ENCODE peak calls at places on chromosome 15, in four cellular contexts. F, K, D and R are unnamed samples.

GRCh38 chr15:64706011-64706911 is 69.1 kb downstream of the RBPMS2 start:
- DNase-seq in K (no peak), D (no peak), F (no peak), R (no peak)

GRCh38 chr15:88878720-88879184 is 16.6 kb downstream of the HAPLN3 start:
- DNase-seq in D (peak; percentile 87), K (no peak), F (peak; percentile 23), R (peak; percentile 89)

GRCh38 chr15:82047493-82048446 is 2.0 kb upstream of the MEX3B start:
- DNase-seq in F (no peak), K (no peak), D (peak; percentile 57), R (peak; percentile 59)

GRCh38 chr15:56244811-56245576 is 1.3 kb upstream of the RFX7 start:
- DNase-seq in F (no peak), D (peak; percentile 34), K (peak; percentile 53), R (no peak)

GRCh38 chr15:70435369-70435768 is 328.0 kb downstream of the UACA start:
- DNase-seq in F (no peak), K (no peak), D (no peak), R (peak; percentile 66)

GRCh38 chr15:86558252-86558651 is 478.6 kb downstream of the AGBL1 start:
- DNase-seq in K (no peak), D (no peak), F (no peak), R (no peak)

GRCh38 chr15:73051402-73051810 is 857 bp upstream of the NEO1 start:
- DNase-seq in K (peak; percentile 74), D (no peak), F (no peak), R (no peak)

GRCh38 chr15:81221449-81221848 is 24.8 kb downstream of the IL16 start:
- DNase-seq in D (no peak), K (no peak), F (no peak), R (no peak)

GRCh38 chr15:68389936-68390790 is 41.8 kb downstream of the ITGA11 start:
- DNase-seq in K (no peak), F (no peak), D (peak; percentile 20), R (peak; percentile 69)

GRCh38 chr15:80703965-80704364 is 8.9 kb downstream of the ABHD17C start:
- DNase-seq in D (no peak), F (no peak), K (no peak), R (no peak)

GRCh38 chr15:101370330-101371024 is 75.4 kb upstream of the SNRPA1 start:
- DNase-seq in D (no peak), K (no peak), F (no peak), R (no peak)

GRCh38 chr15:27871078-27871695 is 227.9 kb downstream of the OCA2 start:
- DNase-seq in D (no peak), F (peak; percentile 66), K (no peak), R (no peak)

GRCh38 chr15:95559875-95560394 is 770.6 kb upstream of the NR2F2 start:
- DNase-seq in K (no peak), D (no peak), F (no peak), R (peak; percentile 94)

GRCh38 chr15:63600001-63600645 is 2.9 kb downstream of the FBXL22 start:
- DNase-seq in D (peak; percentile 51), F (peak; percentile 81), K (peak; percentile 54), R (no peak)

GRCh38 chr15:75532413-75533250 is 46.5 kb downstream of the PTPN9 start:
- DNase-seq in D (peak; percentile 61), F (no peak), K (peak; percentile 35), R (peak; percentile 75)

GRCh38 chr15:45088801-45089711 is 24.9 kb downstream of the DUOX2 start:
- DNase-seq in F (no peak), D (no peak), K (no peak), R (peak; percentile 63)

GRCh38 chr15:65212097-65212496 is 824 bp upstream of the CILP start:
- DNase-seq in K (no peak), F (no peak), D (peak; percentile 69), R (no peak)

GRCh38 chr15:28915041-28915810 is 29.5 kb downstream of the APBA2 start:
- DNase-seq in D (no peak), K (no peak), F (no peak), R (no peak)

GRCh38 chr15:66907826-66908502 is 157.4 kb upstream of the SMAD3 start:
- DNase-seq in F (no peak), D (peak; percentile 21), K (no peak), R (peak; percentile 50)

GRCh38 chr15:71804226-71804625 is 6.1 kb upstream of the NR2E3 start:
- DNase-seq in F (no peak), K (no peak), D (no peak), R (no peak)

GRCh38 chr15:75446146-75446545 is 5.3 kb downstream of the SIN3A start:
- DNase-seq in K (no peak), D (no peak), F (no peak), R (no peak)

GRCh38 chr15:96887730-96888129 is 557.2 kb downstream of the NR2F2 start:
- DNase-seq in K (no peak), F (no peak), D (no peak), R (no peak)

GRCh38 chr15:89462198-89462912 is 34.0 kb downstream of the RHCG start:
- DNase-seq in F (no peak), K (no peak), D (no peak), R (no peak)

GRCh38 chr15:49876401-49877038 is 242.5 kb downstream of the ATP8B4 start:
- DNase-seq in F (no peak), K (no peak), D (peak; percentile 81), R (peak; percentile 79)

GRCh38 chr15:37789392-37789776 is 145.1 kb upstream of the TMCO5A start:
- DNase-seq in F (peak; percentile 46), K (no peak), D (no peak), R (no peak)

GRCh38 chr15:51332211-51333147 is 5.9 kb downstream of the CYP19A1 start:
- DNase-seq in K (no peak), F (no peak), D (no peak), R (no peak)

GRCh38 chr15:100570735-100571363 is 31.1 kb downstream of the LINS1 start:
- DNase-seq in F (no peak), D (no peak), K (no peak), R (no peak)